ENCODE peak calls at places on chromosomes 16 and 17, in nine cellular contexts. S is stomach, O is cardiac fibroblast, D is thoracic aorta, R is heart left ventricle, U is fibroblast of pulmonary artery, N is Caco-2, C is K562, J is psoas muscle. X is an unnamed sample.

GRCh38 chr17:15247891-15248529 is 17.1 kb downstream of the PMP22 start:
- DNase-seq in S (no peak), O (no peak), D (no peak), R (no peak), U (no peak), N (no peak), C (no peak), J (no peak), X (no peak)

GRCh38 chr16:81094771-81095251 is 1.4 kb downstream of the GCSH start:
- DNase-seq in S (no peak), O (peak), D (no peak), R (no peak), U (peak), N (no peak), C (no peak), J (no peak), X (peak)

GRCh38 chr17:67375761-67376160 is 1.3 kb upstream of the PITPNC1 start:
- DNase-seq in S (no peak), O (no peak), D (no peak), R (no peak), U (no peak), N (no peak), C (no peak), J (no peak), X (no peak)

GRCh38 chr16:89495121-89495520 is 4.8 kb upstream of the ANKRD11 start:
- DNase-seq in S (no peak), O (peak), D (no peak), R (no peak), U (peak), N (no peak), C (no peak), J (no peak), X (peak)

GRCh38 chr16:87332150-87332549 is 15.0 kb upstream of the C16orf95 start:
- DNase-seq in S (no peak), O (peak), D (no peak), R (no peak), U (peak), N (no peak), C (no peak), J (peak), X (peak)

GRCh38 chr17:17555151-17555550 is 36.4 kb downstream of the PEMT start:
- DNase-seq in S (no peak), O (no peak), D (no peak), R (peak), U (no peak), N (no peak), C (no peak), J (peak), X (no peak)

GRCh38 chr17:49955157-49955556 is 13.8 kb upstream of the DLX4 start:
- DNase-seq in S (no peak), O (no peak), D (no peak), R (no peak), U (no peak), N (no peak), C (no peak), J (no peak), X (no peak)

GRCh38 chr17:74987418-74987908 is at the start of gene CDR2L:
- DNase-seq in S (peak), O (peak), D (peak), R (peak), U (peak), N (peak), C (peak), J (peak), X (peak)

GRCh38 chr17:1945621-1946020 is 79.5 kb downstream of the RTN4RL1 start:
- DNase-seq in S (no peak), O (no peak), D (no peak), R (no peak), U (no peak), N (no peak), C (no peak), J (no peak), X (no peak)

GRCh38 chr17:63356275-63356905 is 89.7 kb downstream of the CYB561 start:
- DNase-seq in S (no peak), O (peak), D (peak), R (no peak), U (peak), N (no peak), C (no peak), J (no peak), X (peak)

GRCh38 chr17:29148257-29148789 is 31.9 kb downstream of the MYO18A start:
- DNase-seq in S (no peak), O (no peak), D (no peak), R (no peak), U (no peak), N (peak), C (no peak), J (peak), X (no peak)

GRCh38 chr17:66789093-66789492 is 45.8 kb upstream of the CACNG5 start:
- DNase-seq in S (no peak), O (no peak), D (no peak), R (peak), U (no peak), N (no peak), C (no peak), J (no peak), X (no peak)

GRCh38 chr16:53207810-53208752 is 153.3 kb downstream of the CHD9 start:
- DNase-seq in S (peak), O (peak), D (no peak), R (peak), U (peak), N (peak), C (peak), J (no peak), X (peak)

GRCh38 chr16:25896412-25896811 is 204.7 kb downstream of the HS3ST4 start:
- DNase-seq in S (no peak), O (no peak), D (no peak), R (no peak), U (no peak), N (no peak), C (no peak), J (no peak), X (no peak)

GRCh38 chr16:48511716-48512115 is 98.3 kb downstream of the N4BP1 start:
- DNase-seq in S (no peak), O (no peak), D (no peak), R (no peak), U (no peak), N (no peak), C (no peak), J (no peak), X (no peak)

GRCh38 chr16:11716330-11716729 is 26.3 kb downstream of the TXNDC11 start:
- DNase-seq in S (no peak), O (no peak), D (no peak), R (no peak), U (no peak), N (no peak), C (no peak), J (no peak), X (no peak)

GRCh38 chr17:31443386-31443785 is 51.9 kb downstream of the RAB11FIP4 start:
- DNase-seq in S (no peak), O (no peak), D (no peak), R (no peak), U (no peak), N (no peak), C (no peak), J (no peak), X (no peak)

GRCh38 chr17:31444026-31444425 is 52.6 kb downstream of the RAB11FIP4 start:
- DNase-seq in S (no peak), O (peak), D (no peak), R (no peak), U (no peak), N (no peak), C (no peak), J (no peak), X (no peak)

GRCh38 chr17:31448467-31449077 is 57.1 kb downstream of the RAB11FIP4 start:
- DNase-seq in S (no peak), O (peak), D (no peak), R (no peak), U (peak), N (no peak), C (no peak), J (no peak), X (peak)

GRCh38 chr17:31449746-31450145 is 58.3 kb downstream of the RAB11FIP4 start:
- DNase-seq in S (no peak), O (no peak), D (no peak), R (no peak), U (no peak), N (no peak), C (no peak), J (no peak), X (no peak)

DNA sequence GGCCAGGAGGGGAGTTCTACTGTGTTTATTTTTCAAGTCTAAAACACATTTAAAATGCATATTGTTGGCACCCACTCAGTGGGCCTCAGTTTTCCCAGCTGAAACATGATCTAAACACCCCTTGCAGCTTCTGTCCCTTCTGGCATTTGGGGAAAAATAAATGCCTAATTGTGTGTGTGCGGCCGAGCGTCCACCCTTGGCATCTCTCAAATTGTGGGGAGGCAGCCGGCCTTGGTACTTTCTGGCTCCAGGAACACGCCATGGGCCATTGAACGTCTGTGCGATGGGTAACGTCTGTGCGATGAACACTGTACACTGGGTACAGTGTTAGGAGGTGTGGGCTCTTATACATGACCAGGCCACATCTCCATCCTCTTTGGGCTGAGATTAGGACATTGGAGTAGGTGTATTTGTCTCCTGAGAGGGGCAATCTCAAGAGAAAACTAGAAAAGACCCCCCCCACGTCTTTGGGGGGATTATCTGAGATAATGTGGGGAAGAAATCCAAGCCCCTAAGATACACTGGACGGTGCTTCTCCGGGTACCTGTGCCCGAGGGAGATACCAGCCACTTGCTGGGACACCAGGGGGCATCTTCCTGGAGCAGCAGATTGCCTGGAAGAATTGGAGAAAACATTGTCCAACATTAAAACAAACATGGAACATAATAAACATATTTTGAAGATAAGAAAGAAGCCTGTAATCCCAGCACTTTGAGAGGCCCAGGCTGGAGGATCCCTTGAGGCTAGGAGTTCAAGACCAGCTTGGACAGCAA is 54.9 kb downstream of the RAB11FIP4 start:
- DNase-seq in S (no peak), O (no peak), D (no peak), R (no peak), U (peak), N (no peak), C (no peak), J (no peak), X (no peak)
- TF ChIP-seq CTCF in S (no peak), O (peak), D (no peak), R (no peak), U (no peak), N (no peak), C (peak), J (no peak), X (peak)

GRCh38 chr16:50434872-50435478 is 66.2 kb upstream of the BRD7 start:
- DNase-seq in S (no peak), O (no peak), D (no peak), R (no peak), U (no peak), N (no peak), C (no peak), J (no peak), X (no peak)
- H3K4me3 ChIP-seq in S (no peak), O (no peak), D (no peak), R (no peak), U (no peak), N (no peak), C (no peak), J (no peak), X (no peak)

DNA sequence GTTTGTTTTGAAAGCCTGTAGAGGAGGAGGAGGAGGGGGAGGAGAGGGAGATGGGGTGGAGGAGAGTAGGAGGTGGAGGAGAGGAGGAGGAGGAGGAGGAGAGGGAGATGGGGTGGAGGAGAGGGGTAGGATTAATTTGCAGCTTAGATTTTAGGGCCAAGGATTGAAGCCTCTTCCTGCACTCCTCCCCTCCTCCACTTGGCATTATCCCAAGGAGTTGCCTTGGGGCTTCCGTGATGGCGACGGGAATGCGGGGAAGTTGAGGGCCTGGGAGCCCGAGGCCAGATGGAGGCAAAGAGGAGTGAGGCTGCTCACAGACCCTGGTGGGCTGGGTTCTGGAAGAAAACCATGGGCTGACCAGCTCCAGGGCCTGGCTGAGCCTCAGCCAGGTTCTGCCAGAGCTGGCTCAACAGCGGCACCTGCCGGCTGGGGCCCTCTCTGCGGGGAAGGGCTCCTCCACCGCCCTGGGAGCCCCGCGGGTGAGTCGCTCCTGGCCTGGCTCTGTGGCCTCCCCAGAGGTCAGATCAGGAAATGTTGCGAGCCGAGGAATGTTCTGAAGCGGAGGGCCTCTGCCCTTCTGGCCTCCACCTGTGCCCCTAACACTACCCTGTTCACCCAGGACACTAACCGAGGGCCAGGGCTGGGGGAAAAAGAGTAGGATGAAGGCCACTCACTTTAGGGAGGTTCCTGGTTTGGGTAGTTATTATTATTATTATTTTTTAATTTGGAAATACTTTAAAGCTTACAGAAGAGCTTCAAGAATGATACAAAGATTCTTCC is 23.9 kb upstream of the FMNL1 start:
- DNase-seq in S (peak), O (peak), D (peak), R (peak), U (peak), N (peak), C (peak), J (peak), X (peak)
- TF ChIP-seq CTCF in S (no peak), O (peak), D (peak), R (peak), U (peak), N (peak), C (peak), J (peak), X (peak)

GRCh38 chr16:86193528-86194193 is 294.7 kb downstream of the IRF8 start:
- DNase-seq in S (no peak), O (no peak), D (no peak), R (no peak), U (no peak), N (no peak), C (no peak), J (no peak), X (no peak)

GRCh38 chr16:86199182-86199581 is 300.2 kb downstream of the IRF8 start:
- DNase-seq in S (no peak), O (no peak), D (no peak), R (no peak), U (no peak), N (no peak), C (no peak), J (no peak), X (peak)

GRCh38 chr16:86195863-86196630 is 297.1 kb downstream of the IRF8 start:
- DNase-seq in S (no peak), O (no peak), D (no peak), R (no peak), U (no peak), N (peak), C (no peak), J (no peak), X (peak)

GRCh38 chr16:86198201-86199118 is 299.5 kb downstream of the IRF8 start:
- DNase-seq in S (no peak), O (no peak), D (no peak), R (no peak), U (no peak), N (no peak), C (no peak), J (no peak), X (peak)

GRCh38 chr16:86196687-86197391 is 297.9 kb downstream of the IRF8 start:
- DNase-seq in S (no peak), O (no peak), D (no peak), R (no peak), U (no peak), N (no peak), C (no peak), J (no peak), X (no peak)
- H3K4me3 ChIP-seq in S (no peak), O (no peak), D (no peak), R (no peak), U (no peak), N (no peak), C (no peak), J (no peak), X (no peak)

GRCh38 chr16:30637952-30638351 is 12.8 kb upstream of the PRR14 start:
- DNase-seq in S (no peak), O (peak), D (no peak), R (no peak), U (peak), N (peak), C (no peak), J (no peak), X (peak)
- TF ChIP-seq CTCF in S (no peak), O (peak), D (no peak), R (peak), U (peak), N (peak), C (peak), J (peak), X (peak)

DNA sequence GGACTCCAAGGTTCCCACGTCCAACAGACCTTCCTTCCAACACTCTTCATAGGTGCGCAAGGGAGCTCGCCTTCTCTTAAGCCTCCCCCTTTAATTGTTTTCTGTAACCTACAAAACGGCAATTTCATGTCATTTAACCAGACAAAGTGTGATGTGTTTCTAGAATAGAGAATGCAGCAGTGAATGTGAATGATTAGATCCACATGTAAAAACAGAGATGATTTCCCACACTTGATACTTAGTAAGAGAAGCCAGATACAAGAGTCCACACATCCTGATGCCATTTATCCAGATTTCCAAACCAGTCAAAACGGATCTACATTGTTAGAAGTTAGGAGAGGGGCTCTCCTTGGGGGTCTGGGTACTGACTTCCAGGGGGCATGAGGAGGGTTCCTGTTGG is 89.3 kb downstream of the IRF8 start:
- DNase-seq in S (no peak), O (no peak), D (no peak), R (no peak), U (no peak), N (no peak), C (no peak), J (no peak), X (no peak)
- H3K4me3 ChIP-seq in S (no peak), O (no peak), D (no peak), R (no peak), U (no peak), N (no peak), C (no peak), J (no peak), X (no peak)

GRCh38 chr16:67446968-67447507 is 16.1 kb downstream of the HSD11B2 start:
- DNase-seq in S (no peak), O (no peak), D (no peak), R (no peak), U (no peak), N (no peak), C (no peak), J (no peak), X (no peak)

GRCh38 chr16:67445126-67445426 is 14.2 kb downstream of the HSD11B2 start:
- DNase-seq in S (no peak), O (no peak), D (no peak), R (no peak), U (no peak), N (no peak), C (no peak), J (no peak), X (no peak)

GRCh38 chr16:67445913-67446907 is 15.3 kb downstream of the HSD11B2 start:
- DNase-seq in S (peak), O (no peak), D (no peak), R (peak), U (peak), N (peak), C (no peak), J (no peak), X (peak)

GRCh38 chr16:67444259-67445125 is 13.6 kb downstream of the HSD11B2 start:
- DNase-seq in S (no peak), O (no peak), D (no peak), R (no peak), U (no peak), N (peak), C (no peak), J (no peak), X (no peak)

DNA sequence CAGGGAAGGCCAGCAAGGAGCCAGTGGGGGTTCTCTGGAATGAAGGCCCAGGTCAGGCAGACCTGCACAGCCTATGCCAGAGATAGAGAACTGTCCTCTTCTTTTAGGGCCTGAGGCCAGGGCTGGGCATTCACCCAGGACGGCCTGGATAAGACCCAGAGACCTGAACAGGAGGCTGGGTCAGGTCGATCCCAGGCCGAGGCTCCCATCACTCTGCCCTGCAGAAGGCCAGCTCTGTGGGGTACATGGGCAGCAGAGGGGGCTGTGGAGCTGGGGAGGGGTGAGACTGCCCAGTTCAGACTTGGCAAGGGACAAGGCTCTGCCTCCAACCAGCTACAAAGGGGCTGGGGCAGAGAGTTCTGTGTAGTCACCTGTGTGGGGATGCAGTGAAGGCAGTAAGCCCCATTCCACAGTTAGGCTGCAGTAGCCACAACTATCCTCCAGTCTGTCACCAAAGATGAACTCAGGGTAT is 14.6 kb downstream of the HSD11B2 start:
- DNase-seq in S (no peak), O (no peak), D (no peak), R (peak), U (no peak), N (no peak), C (no peak), J (peak), X (no peak)
- TF ChIP-seq CTCF in S (no peak), O (peak), D (no peak), R (no peak), U (no peak), N (no peak), C (peak), J (no peak), X (peak)

X was measured in fibroblast of villous mesenchyme.